ENCODE peak calls at places on chromosome X, in six cellular contexts. H, T, W, S, D and X are unnamed samples.

GRCh38 chrX:110053453-110053852 is 50.5 kb downstream of the TMEM164 start:
- DNase-seq in T (no peak), S (no peak), W (no peak), D (no peak), H (no peak), X (no peak)

GRCh38 chrX:103063191-103063845 is 653 bp downstream of the BEX1 start:
- DNase-seq in S (peak), H (peak), D (peak), W (peak), T (no peak), X (peak)

GRCh38 chrX:101417981-101418841 is 10.2 kb downstream of the HNRNPH2 start:
- DNase-seq in H (peak), W (peak), D (peak), T (peak), S (peak), X (no peak)

GRCh38 chrX:51487960-51488267 is 8.5 kb downstream of the NUDT11 start:
- DNase-seq in W (no peak), T (no peak), D (no peak), H (no peak), S (no peak), X (no peak)

GRCh38 chrX:18920079-18920478 is 63.8 kb downstream of the PHKA2 start:
- DNase-seq in D (no peak), S (no peak), W (no peak), H (no peak), T (no peak), X (no peak)

GRCh38 chrX:119638725-119639471 is 32.7 kb upstream of the NKRF start:
- DNase-seq in S (no peak), T (no peak), D (no peak), W (no peak), H (no peak), X (no peak)

GRCh38 chrX:138765061-138765460 is 53.5 kb upstream of the FGF13 start:
- DNase-seq in H (no peak), T (no peak), S (no peak), D (no peak), W (no peak), X (no peak)

GRCh38 chrX:119757979-119758681 is at the start of gene SOWAHD:
- DNase-seq in S (peak), T (peak), D (peak), H (peak), W (peak), X (no peak)

GRCh38 chrX:70422886-70423336 is at the start of gene GDPD2:
- DNase-seq in D (peak), W (peak), S (no peak), T (no peak), H (peak), X (no peak)

GRCh38 chrX:22060451-22060940 is 28.4 kb downstream of the PHEX start:
- DNase-seq in H (no peak), T (no peak), W (no peak), D (no peak), S (peak), X (no peak)

GRCh38 chrX:104098151-104098808 is 14.0 kb upstream of the ZCCHC18 start:
- DNase-seq in D (peak), S (peak), T (peak), H (peak), W (peak), X (peak)

GRCh38 chrX:26789751-26790150 is 573.8 kb downstream of the MAGEB5 start:
- DNase-seq in W (no peak), T (no peak), D (no peak), H (no peak), S (no peak), X (no peak)